ENCODE peak calls at places on chromosomes 1 and 21, in four cellular contexts. O is small intestine, Y is tibial artery, B is uterus. I is an unnamed sample. For H3K4me1, H3K36me3 and H3K9me3, the result is how much of the 10 kb centered on the place peaks cover.

GRCh38 chr1:27563407-27564263 is 40.3 kb downstream of the AHDC1 start:
- DNase-seq in O (peak), Y (peak), B (peak), I (peak)

GRCh38 chr1:46942086-46942485 is 810 bp upstream of the CYP4A11 start:
- DNase-seq in O (peak), Y (no peak), B (no peak), I (no peak)

GRCh38 chr1:3249846-3250501 is 181.0 kb downstream of the PRDM16 start:
- DNase-seq in O (peak), Y (no peak), B (no peak), I (no peak)

GRCh38 chr21:43986544-43987451 is 25.3 kb upstream of the TRAPPC10 start:
- DNase-seq in O (no peak), Y (no peak), B (no peak), I (no peak)

GRCh38 chr1:198655464-198656121 is 16.8 kb downstream of the PTPRC start:
- DNase-seq in O (no peak), Y (no peak), B (no peak), I (no peak)

GRCh38 chr1:111269820-111270406 is 20.7 kb upstream of the CHIA start:
- DNase-seq in O (no peak), Y (no peak), B (no peak), I (no peak)

GRCh38 chr1:150487763-150488115 is 520 bp downstream of the TARS2 start:
- DNase-seq in O (no peak), Y (no peak), B (no peak), I (no peak)

GRCh38 chr1:205275133-205275532 is 46.4 kb downstream of the NUAK2 start:
- DNase-seq in O (peak), Y (no peak), B (no peak), I (peak)

GRCh38 chr1:31985430-31985829 is 28.2 kb upstream of the KHDRBS1 start:
- DNase-seq in O (no peak), Y (no peak), B (no peak), I (no peak)

GRCh38 chr21:25569084-25569483 is 38.2 kb downstream of the MRPL39 start:
- DNase-seq in O (no peak), Y (no peak), B (no peak), I (no peak)

GRCh38 chr1:32619701-32620485 is 30.5 kb downstream of the ZBTB8OS start:
- DNase-seq in O (no peak), Y (no peak), B (no peak), I (no peak)

GRCh38 chr1:151399890-151400235 is 490 bp downstream of the PSMB4 start:
- DNase-seq in O (peak), Y (no peak), B (no peak), I (peak)

GRCh38 chr1:24536391-24536840 is 19.5 kb upstream of the NCMAP start:
- DNase-seq in O (peak), Y (no peak), B (no peak), I (peak)

GRCh38 chr1:169546087-169546995 is 39.9 kb downstream of the F5 start:
- DNase-seq in O (peak), Y (peak), B (peak), I (peak)

GRCh38 chr1:53465023-53465957 is 6.1 kb downstream of the DMRTB1 start:
- DNase-seq in O (no peak), Y (no peak), B (no peak), I (no peak)

GRCh38 chr1:235095938-235096562 is 32.6 kb downstream of the TOMM20 start:
- DNase-seq in O (no peak), Y (no peak), B (no peak), I (no peak)

GRCh38 chr1:174982971-174983689 is 16.6 kb upstream of the CACYBP start:
- DNase-seq in O (peak), Y (no peak), B (no peak), I (no peak)

GRCh38 chr1:51346086-51346942 is 16.0 kb upstream of the TTC39A start:
- DNase-seq in O (no peak), Y (no peak), B (no peak), I (no peak)

GRCh38 chr1:202161151-202162048 is 998 bp upstream of the PTPN7 start:
- DNase-seq in O (no peak), Y (no peak), B (no peak), I (no peak)

GRCh38 chr1:32801096-32801713 is 16.0 kb downstream of the YARS1 start:
- DNase-seq in O (no peak), Y (no peak), B (no peak), I (no peak)

GRCh38 chr1:93332368-93332767 is 13.3 kb upstream of the DR1 start:
- DNase-seq in O (no peak), Y (no peak), B (no peak), I (no peak)

GRCh38 chr1:107692580-107693345 is 272.2 kb downstream of the VAV3 start:
- DNase-seq in O (no peak), Y (no peak), B (no peak), I (no peak)

GRCh38 chr1:115539061-115539460 is 102.7 kb upstream of the VANGL1 start:
- DNase-seq in O (no peak), Y (no peak), B (peak), I (no peak)

GRCh38 chr21:45643021-45643980 is at the start of gene PCBP3:
- DNase-seq in O (peak), Y (peak), B (peak), I (peak)

GRCh38 chr21:14614287-14614686 is 68.2 kb upstream of the SAMSN1 start:
- DNase-seq in O (no peak), Y (no peak), B (no peak), I (no peak)

GRCh38 chr21:45434645-45435217 is 29.8 kb downstream of the COL18A1 start:
- DNase-seq in O (no peak), Y (no peak), B (no peak), I (no peak)

GRCh38 chr1:221013691-221014293 is 134.5 kb downstream of the HLX start:
- DNase-seq in O (no peak), Y (no peak), B (no peak), I (no peak)

GRCh38 chr1:2610036-2610720 is 22.6 kb downstream of the MMEL1 start:
- DNase-seq in O (peak), Y (no peak), B (no peak), I (peak)

GRCh38 chr1:53593758-53594380 is 134.7 kb downstream of the DMRTB1 start:
- DNase-seq in O (peak), Y (no peak), B (peak), I (peak)

GRCh38 chr1:175089319-175089718 is 21.7 kb downstream of the TNN start:
- DNase-seq in O (peak), Y (no peak), B (no peak), I (no peak)

GRCh38 chr1:152965853-152966252 is 4.6 kb upstream of the SPRR4 start:
- DNase-seq in O (no peak), Y (no peak), B (no peak), I (no peak)

GRCh38 chr1:152968248-152968647 is 2.2 kb upstream of the SPRR4 start:
- DNase-seq in O (no peak), Y (no peak), B (no peak), I (no peak)

GRCh38 chr1:152969036-152969435 is 1.4 kb upstream of the SPRR4 start:
- DNase-seq in O (no peak), Y (no peak), B (no peak), I (no peak)

GRCh38 chr1:152964536-152964935 is 5.9 kb upstream of the SPRR4 start:
- DNase-seq in O (no peak), Y (no peak), B (no peak), I (no peak)

GRCh38 chr1:152967201-152967600 is 3.2 kb upstream of the SPRR4 start:
- DNase-seq in O (no peak), Y (no peak), B (no peak), I (no peak)
- H3K4me1 ChIP-seq in O (under half), Y (under half), B (under half), I (under half)

DNA sequence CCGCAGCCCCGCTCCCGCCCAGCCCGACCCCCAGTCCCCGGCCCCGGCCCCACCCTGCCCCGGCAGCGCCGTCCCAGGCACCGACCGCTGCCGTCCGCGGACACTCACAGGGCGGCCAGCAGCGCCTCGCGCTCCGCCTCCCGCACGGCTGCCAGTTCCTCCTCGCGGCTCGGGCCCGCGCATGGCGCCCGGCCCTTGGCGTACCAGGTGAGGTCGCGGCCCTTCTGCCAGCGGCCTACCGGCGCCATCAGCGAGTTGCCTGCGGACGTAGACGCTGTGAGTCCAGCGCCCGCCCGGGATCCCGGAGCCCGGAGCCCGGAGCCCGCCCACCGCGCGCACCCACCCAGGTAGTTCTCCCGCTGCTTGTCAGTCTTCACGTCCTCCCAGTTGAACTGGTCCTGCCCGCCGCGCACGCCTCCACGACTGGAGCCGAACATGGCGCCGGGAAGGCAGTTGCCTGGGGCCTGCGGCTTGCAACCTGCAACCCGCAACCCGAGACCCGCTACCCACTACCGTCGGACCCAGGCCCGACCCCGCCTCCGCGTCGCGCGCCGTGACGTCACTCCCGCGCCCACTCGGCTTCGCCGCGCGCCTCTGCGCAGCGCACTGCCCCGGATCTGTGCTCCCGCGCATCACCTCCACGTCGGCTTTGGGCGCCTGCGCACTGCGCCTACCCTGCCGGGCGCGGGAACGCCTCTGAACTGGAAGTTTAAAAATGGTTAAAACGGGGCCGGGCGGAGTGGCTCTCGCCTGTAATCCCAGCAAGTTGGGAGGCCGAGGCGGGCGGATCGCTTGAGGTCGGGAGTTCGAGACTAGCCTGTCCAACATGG is at the start of gene C1orf35:
- DNase-seq in O (peak), Y (peak), B (peak), I (peak)
- H3K36me3 ChIP-seq in O (under half), Y (under half), B (under half), I (under half)

DNA sequence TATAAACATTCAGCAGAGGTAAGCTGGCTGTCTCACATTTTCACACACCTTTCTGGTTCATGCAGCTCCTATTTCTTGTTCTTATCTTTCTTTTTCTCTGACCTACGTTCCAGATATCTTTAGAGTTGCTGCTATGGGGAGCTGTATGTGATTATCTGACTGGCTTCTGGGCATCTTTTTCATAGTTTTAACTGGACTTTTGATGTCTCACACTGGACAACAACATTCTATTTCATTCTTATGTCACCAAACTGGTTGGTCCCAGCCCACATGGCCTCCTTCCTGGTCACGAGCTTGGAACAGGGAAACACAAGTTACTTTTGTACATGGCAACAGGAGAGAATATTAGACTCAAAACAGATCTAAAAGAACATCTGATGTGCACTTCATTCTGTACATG is 7.7 kb upstream of the CLDN8 start:
- DNase-seq in O (no peak), Y (no peak), B (no peak), I (no peak)
- H3K9me3 ChIP-seq in O (under half), Y (under half), B (under half), I (under half)

GRCh38 chr1:15777913-15778707 is 19.5 kb downstream of the FBLIM1 start:
- DNase-seq in O (no peak), Y (no peak), B (no peak), I (no peak)
- H3K4me1 ChIP-seq in O (under half), Y (under half), B (under half), I (under half)

DNA sequence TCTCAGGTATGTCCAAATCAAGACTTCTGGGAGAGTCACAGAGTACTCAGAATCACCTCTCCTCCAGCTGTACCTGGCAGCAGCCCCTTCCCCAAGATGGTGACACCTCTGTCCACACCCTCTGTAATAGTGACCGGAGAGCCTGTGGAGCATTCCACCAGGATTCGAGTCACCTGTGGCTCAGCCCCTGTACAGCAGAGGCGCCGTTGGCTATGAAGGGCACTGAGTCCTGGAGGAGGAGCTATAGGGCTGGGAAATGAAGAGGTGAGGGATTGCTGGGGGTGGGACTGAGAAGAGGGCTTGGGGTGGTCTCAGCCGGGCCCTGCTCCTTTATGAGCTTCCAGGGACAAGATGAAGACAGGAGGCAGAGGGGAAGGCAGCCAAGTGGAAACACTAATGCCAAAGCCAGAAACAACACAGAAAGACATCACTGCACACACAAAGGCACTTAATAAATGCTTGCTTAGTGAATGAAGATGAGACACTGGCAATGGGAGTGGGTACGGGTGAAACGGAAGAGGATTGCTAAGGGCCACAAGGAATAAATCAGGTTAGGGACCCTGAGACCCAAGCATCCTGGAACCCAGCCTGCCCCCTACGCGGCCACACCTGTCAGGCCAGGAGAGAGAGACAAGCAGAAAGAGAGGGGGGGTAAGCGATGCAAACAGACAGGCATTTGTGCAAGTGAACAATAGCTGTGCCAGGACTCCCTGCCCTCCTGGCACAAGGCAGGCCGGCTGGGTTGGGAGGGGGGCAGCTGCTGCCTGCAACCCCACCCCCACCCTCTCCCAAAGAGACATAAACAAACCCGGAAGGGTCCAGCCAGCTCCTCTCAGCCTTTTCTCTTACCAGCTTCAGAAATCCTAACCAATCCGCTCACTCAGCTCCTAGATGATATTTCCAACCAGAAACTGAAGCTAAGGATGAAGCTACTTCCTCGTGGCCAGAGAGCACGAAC is 3.9 kb downstream of the ARHGEF2 start:
- DNase-seq in O (no peak), Y (no peak), B (no peak), I (peak)
- H3K36me3 ChIP-seq in O (under half), Y (under half), B (under half), I (under half)